ENCODE peak calls at places on chromosomes 7 and 10, in four cellular contexts. O, Z, R and B are unnamed samples.
A peak's percentile ranks its signal among the peaks of the same experiment; 100 is the strongest.

GRCh38 chr10:125982256-125982948 is 86.0 kb downstream of the FANK1 start:
- DNase-seq in R (no peak), Z (peak; percentile 26), O (no peak), B (peak; percentile 45)

GRCh38 chr7:29642494-29643155 is 79.0 kb downstream of the PRR15 start:
- DNase-seq in O (no peak), Z (no peak), R (no peak), B (no peak)

GRCh38 chr10:19828278-19829049 is 12.2 kb downstream of the PLXDC2 start:
- DNase-seq in R (no peak), Z (no peak), O (no peak), B (no peak)

GRCh38 chr10:119479048-119479394 is 63.5 kb downstream of the RGS10 start:
- DNase-seq in O (no peak), R (no peak), Z (no peak), B (no peak)

GRCh38 chr10:20489961-20490360 is 407.1 kb downstream of the NEBL start:
- DNase-seq in R (no peak), Z (no peak), O (no peak), B (no peak)

GRCh38 chr10:110803830-110804338 is 67.8 kb upstream of the PDCD4 start:
- DNase-seq in O (no peak), Z (no peak), R (no peak), B (peak; percentile 18)

GRCh38 chr10:103759100-103759781 is 96.1 kb downstream of the SH3PXD2A start:
- DNase-seq in O (no peak), Z (peak; percentile 68), R (no peak), B (no peak)

GRCh38 chr7:1666779-1667565 is 3.1 kb upstream of the ELFN1 start:
- DNase-seq in R (no peak), Z (no peak), O (peak; percentile 40), B (no peak)

GRCh38 chr7:37186753-37187152 is 261.9 kb downstream of the ELMO1 start:
- DNase-seq in R (no peak), O (no peak), Z (no peak), B (no peak)

GRCh38 chr7:151585744-151586424 is 66.2 kb upstream of the RHEB start:
- DNase-seq in O (no peak), R (no peak), Z (no peak), B (no peak)

GRCh38 chr7:1127001-1127400 is 33.0 kb downstream of the ZFAND2A start:
- DNase-seq in R (no peak), O (peak; percentile 37), Z (no peak), B (no peak)

GRCh38 chr10:132110713-132111112 is 45.0 kb downstream of the JAKMIP3 start:
- DNase-seq in R (no peak), Z (no peak), O (peak; percentile 24), B (no peak)

GRCh38 chr7:93043393-93043985 is 74.3 kb downstream of the SAMD9 start:
- DNase-seq in O (no peak), Z (peak; percentile 95), R (no peak), B (peak; percentile 67)

GRCh38 chr7:141158562-141158961 is 84.7 kb downstream of the TMEM178B start:
- DNase-seq in Z (peak; percentile 46), R (no peak), O (no peak), B (peak; percentile 84)

GRCh38 chr7:37901890-37902524 is 14.6 kb downstream of the SFRP4 start:
- DNase-seq in O (no peak), R (no peak), Z (no peak), B (no peak)

GRCh38 chr10:12405342-12406320 is 56.3 kb downstream of the CAMK1D start:
- DNase-seq in Z (no peak), O (no peak), R (no peak), B (no peak)

GRCh38 chr7:152459724-152460251 is 24.0 kb upstream of the KMT2C start:
- DNase-seq in R (no peak), O (peak; percentile 60), Z (no peak), B (no peak)

GRCh38 chr10:131269776-131270460 is 41.6 kb downstream of the TCERG1L start:
- DNase-seq in R (no peak), O (no peak), Z (no peak), B (no peak)

GRCh38 chr10:112115781-112116385 is 67.7 kb downstream of the GPAM start:
- DNase-seq in Z (no peak), R (no peak), O (no peak), B (no peak)

GRCh38 chr10:99433378-99434020 is 3.1 kb upstream of the GOT1 start:
- DNase-seq in O (no peak), R (no peak), Z (no peak), B (no peak)

GRCh38 chr10:80429521-80429966 is 21.2 kb downstream of the PRXL2A start:
- DNase-seq in R (no peak), O (peak; percentile 82), Z (no peak), B (no peak)

GRCh38 chr10:123061865-123062264 is 53.1 kb downstream of the ACADSB start:
- DNase-seq in Z (no peak), R (no peak), O (no peak), B (no peak)

GRCh38 chr7:117875566-117875965 is 2.3 kb upstream of the CTTNBP2 start:
- DNase-seq in O (no peak), Z (no peak), R (no peak), B (no peak)
- TF ChIP-seq CTCF in O (peak; percentile 15), Z (no peak), R (no peak), B (no peak)

DNA sequence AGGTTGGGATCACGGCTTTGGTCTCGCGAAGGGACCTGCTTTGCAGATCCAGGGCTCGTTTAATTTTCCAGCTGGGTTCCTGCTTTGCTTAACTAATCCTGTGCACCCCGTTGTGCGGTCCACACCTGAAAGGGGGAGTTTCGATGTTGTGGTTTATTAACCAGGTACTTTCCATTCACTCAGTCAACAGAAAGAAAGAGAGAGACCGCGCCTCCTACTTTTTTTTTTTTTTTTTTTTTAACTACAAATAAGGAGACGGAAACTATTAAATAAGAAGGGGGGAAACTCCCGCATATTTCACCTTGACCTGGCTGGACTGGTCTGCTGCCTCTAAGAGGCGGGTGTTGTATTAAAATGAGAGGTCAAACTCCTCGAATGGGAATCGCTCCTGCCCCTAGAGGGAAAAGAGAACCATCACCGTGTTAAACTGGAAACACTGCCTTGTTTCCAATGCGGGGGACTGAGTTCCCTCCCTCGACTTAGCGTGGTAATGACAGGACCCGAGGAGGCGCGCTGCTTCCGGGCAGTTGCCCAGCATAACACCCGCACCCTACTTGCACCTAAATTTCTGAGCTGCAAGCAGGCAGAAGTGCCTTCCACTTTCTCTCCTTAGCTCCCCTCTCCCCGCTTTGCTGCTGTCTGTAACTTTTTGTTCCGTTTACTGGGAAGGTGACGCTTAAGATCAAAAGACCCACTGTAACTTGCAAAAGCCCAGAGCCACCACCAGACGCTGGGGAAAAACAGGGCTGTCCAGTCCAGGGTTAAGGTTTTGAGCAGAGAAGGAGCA is 1.1 kb upstream of the ITGB8 start:
- DNase-seq in O (peak; percentile 75), Z (no peak), R (no peak), B (no peak)
- TF ChIP-seq CTCF in O (peak; percentile 19), Z (peak; percentile 27), R (peak; percentile 25), B (peak; percentile 35)

DNA sequence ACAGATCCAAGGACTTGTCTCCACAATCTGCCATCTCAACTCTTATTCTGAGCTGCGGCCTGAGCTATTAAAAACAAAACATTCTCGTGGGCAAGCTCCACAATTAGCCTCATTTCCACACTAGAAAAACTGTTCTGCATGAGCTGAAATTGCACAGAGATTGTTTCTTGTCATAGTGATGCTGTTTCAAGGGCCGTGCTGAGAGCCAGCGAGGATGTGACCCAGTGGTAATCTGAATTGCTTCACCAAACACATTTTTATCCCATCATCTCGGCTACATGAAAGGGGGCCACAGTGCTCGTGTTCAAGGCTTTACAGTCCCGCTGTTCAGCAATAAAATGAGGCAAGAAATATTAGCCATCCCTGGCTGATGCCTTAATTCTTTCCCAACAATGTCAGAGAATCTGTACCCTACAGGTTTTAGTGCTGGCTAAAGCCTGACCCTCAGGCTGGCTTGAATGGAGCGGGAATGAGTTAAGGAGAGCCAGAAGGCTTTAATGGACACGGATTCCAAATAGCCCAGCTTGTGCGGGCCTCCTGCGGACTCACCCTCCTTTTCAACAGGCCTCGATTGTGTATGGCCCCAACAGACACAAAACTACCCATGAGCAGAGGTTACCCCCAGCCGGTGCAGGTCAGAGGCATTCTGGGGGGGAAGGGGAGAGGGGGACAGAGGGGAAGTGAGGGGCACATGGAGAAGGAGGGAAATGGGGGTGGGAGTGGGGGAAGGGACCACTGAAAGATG is 2.0 kb upstream of the GDF10 start:
- DNase-seq in Z (no peak), O (no peak), R (no peak), B (no peak)
- TF ChIP-seq CTCF in Z (no peak), O (no peak), R (no peak), B (no peak)

DNA sequence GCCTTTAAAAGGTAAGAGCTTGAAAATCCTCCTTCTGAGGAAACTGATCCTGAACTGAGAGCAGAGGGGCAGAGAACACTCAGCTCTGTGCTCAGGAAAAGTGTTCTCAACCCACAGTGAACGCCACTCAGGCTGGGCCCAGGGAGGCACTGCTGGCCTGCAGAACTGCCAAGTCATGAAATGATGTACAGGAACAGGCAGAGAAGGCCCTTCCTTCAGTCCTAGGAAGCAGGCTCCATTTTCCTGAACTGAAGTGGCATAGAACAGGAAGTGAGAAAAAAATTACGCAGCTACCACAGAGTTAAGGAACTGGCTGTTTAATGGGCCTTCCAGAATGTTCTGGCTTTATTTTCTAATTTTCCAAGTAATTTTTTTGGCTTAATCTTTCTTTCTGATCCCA is 39.3 kb downstream of the LRRC18 start:
- DNase-seq in Z (no peak), R (no peak), O (no peak), B (no peak)
- TF ChIP-seq CTCF in Z (no peak), R (no peak), O (no peak), B (no peak)